ENCODE peak calls at places on chromosomes 11 and 22, in eight cellular contexts. I is T-helper 17 cell; M is fibroblast of villous mesenchyme; O is stimulated activated CD4-positive, alpha-beta T cell treated with anti-CD3 and anti-CD28 coated beads, Interleukin-12 subunit alpha, Interleukin-12 subunit beta, amount 100 ng/mL, for 4 hours; P is activated CD4-positive, alpha-beta T cell treated with anti-CD3 and anti-CD28 coated beads, Interleukin-2, amount 50 U/mL, for 24 hours; R is endothelial cell; G is NCI-H345; X is EH. T is an unnamed sample.

GRCh38 chr11:100878474-100878873 is 191.4 kb downstream of the ARHGAP42 start:
- DNase-seq in O (no peak), R (no peak), P (no peak), I (no peak), X (peak), G (no peak), M (peak), T (no peak)

GRCh38 chr22:44497218-44497903 is 672 bp downstream of the RTL6 start:
- DNase-seq in X (peak), G (no peak), I (no peak), O (no peak), P (no peak), M (peak), R (no peak), T (no peak)

GRCh38 chr11:112770487-112770886 is 190.7 kb upstream of the NCAM1 start:
- DNase-seq in M (no peak), X (no peak), R (no peak), O (no peak), I (no peak), P (no peak), G (no peak), T (no peak)

GRCh38 chr11:119486016-119486415 is 63.0 kb upstream of the THY1 start:
- DNase-seq in P (no peak), X (no peak), G (no peak), O (no peak), R (no peak), M (no peak), I (no peak), T (no peak)

GRCh38 chr22:37918580-37919274 is 12.6 kb downstream of the MICALL1 start:
- DNase-seq in P (no peak), I (no peak), G (no peak), R (peak), O (no peak), X (no peak), M (no peak), T (no peak)

GRCh38 chr22:20514658-20515406 is 7.4 kb downstream of the MED15 start:
- DNase-seq in I (no peak), X (peak), P (no peak), O (no peak), G (no peak), M (peak), R (no peak), T (no peak)

GRCh38 chr11:29029452-29029851 is 921.3 kb downstream of the METTL15 start:
- DNase-seq in P (no peak), M (peak), X (no peak), I (no peak), R (no peak), G (no peak), O (no peak), T (no peak)

GRCh38 chr11:8531312-8531711 is 62.7 kb downstream of the STK33 start:
- DNase-seq in O (no peak), I (no peak), G (peak), M (peak), X (peak), R (no peak), P (no peak), T (no peak)

GRCh38 chr22:46664301-46664855 is 44.2 kb downstream of the GRAMD4 start:
- DNase-seq in X (no peak), I (no peak), P (no peak), O (no peak), G (no peak), R (no peak), M (no peak), T (no peak)

GRCh38 chr11:95293116-95293515 is 62.1 kb upstream of the SESN3 start:
- DNase-seq in R (peak), M (no peak), O (no peak), I (no peak), P (no peak), G (no peak), X (no peak), T (no peak)

GRCh38 chr11:69099193-69099592 is 50.5 kb downstream of the TPCN2 start:
- DNase-seq in G (no peak), R (no peak), I (no peak), O (no peak), M (no peak), P (no peak), X (no peak), T (no peak)

GRCh38 chr22:32444068-32444467 is 20.2 kb downstream of the BPIFC start:
- DNase-seq in I (no peak), R (peak), G (no peak), M (peak), O (no peak), P (no peak), X (no peak), T (peak)

GRCh38 chr11:31812392-31813241 is 1.5 kb upstream of the PAX6 start:
- DNase-seq in P (no peak), R (peak), M (no peak), O (no peak), X (no peak), G (peak), I (no peak), T (no peak)

GRCh38 chr11:27207025-27207650 is 155.9 kb downstream of the CCDC34 start:
- DNase-seq in I (no peak), X (peak), R (no peak), M (no peak), P (no peak), O (no peak), G (no peak), T (no peak)

GRCh38 chr11:2368178-2368850 is 8.8 kb upstream of the CD81 start:
- DNase-seq in M (no peak), G (no peak), I (no peak), O (no peak), P (no peak), R (no peak), X (no peak), T (no peak)

GRCh38 chr11:17807034-17807433 is 72.5 kb downstream of the KCNC1 start:
- DNase-seq in X (peak), P (no peak), O (no peak), I (no peak), M (no peak), G (no peak), R (no peak), T (no peak)

GRCh38 chr11:36249271-36249670 is 40.0 kb downstream of the COMMD9 start:
- DNase-seq in O (no peak), R (no peak), G (no peak), P (no peak), M (peak), I (no peak), X (peak), T (no peak)

GRCh38 chr11:103961010-103961409 is 75.4 kb upstream of the DDI1 start:
- DNase-seq in R (no peak), M (peak), X (peak), O (no peak), I (no peak), P (no peak), G (no peak), T (no peak)

GRCh38 chr11:113286001-113286400 is 28.4 kb upstream of the TTC12 start:
- DNase-seq in G (no peak), O (no peak), P (no peak), R (no peak), X (no peak), M (no peak), I (no peak), T (no peak)

GRCh38 chr11:95502522-95502921 is 271.5 kb upstream of the SESN3 start:
- DNase-seq in X (no peak), R (no peak), G (no peak), I (no peak), P (no peak), O (no peak), M (no peak), T (no peak)

GRCh38 chr11:106990322-106990721 is 28.0 kb downstream of the GUCY1A2 start:
- DNase-seq in P (no peak), G (no peak), I (no peak), O (no peak), M (peak), R (no peak), X (no peak), T (no peak)

GRCh38 chr11:73384871-73385692 is 8.9 kb downstream of the RELT start:
- DNase-seq in R (no peak), X (no peak), P (no peak), M (peak), G (no peak), I (no peak), O (no peak), T (peak)

GRCh38 chr11:127074151-127074761 is 73.7 kb upstream of the KIRREL3 start:
- DNase-seq in G (peak), M (peak), X (peak), O (no peak), R (peak), I (no peak), P (no peak), T (peak)

GRCh38 chr22:45473626-45474237 is 29.0 kb upstream of the FBLN1 start:
- DNase-seq in O (no peak), P (no peak), X (no peak), G (no peak), M (peak), R (no peak), I (no peak), T (no peak)

GRCh38 chr11:69707156-69707555 is 3.3 kb upstream of the FGF19 start:
- DNase-seq in M (no peak), G (no peak), R (no peak), X (no peak), I (no peak), O (no peak), P (no peak), T (peak)

GRCh38 chr11:37124384-37124783 is 526.3 kb upstream of the RAG2 start:
- DNase-seq in I (no peak), X (no peak), P (no peak), R (no peak), G (no peak), M (no peak), O (no peak), T (no peak)

GRCh38 chr11:26827567-26828037 is 105.7 kb upstream of the SLC5A12 start:
- DNase-seq in I (no peak), O (no peak), G (no peak), R (no peak), P (no peak), M (peak), X (peak), T (no peak)

GRCh38 chr11:64209563-64209843 is 3.0 kb downstream of the FERMT3 start:
- DNase-seq in O (no peak), G (no peak), R (no peak), M (no peak), P (no peak), X (no peak), I (no peak), T (no peak)

GRCh38 chr11:35237860-35238715 is 99.1 kb downstream of the CD44 start:
- DNase-seq in G (peak), I (no peak), M (peak), R (peak), X (no peak), P (peak), O (no peak), T (peak)

GRCh38 chr11:131423715-131424114 is 53.3 kb downstream of the NTM start:
- DNase-seq in R (no peak), X (peak), G (no peak), I (no peak), O (no peak), P (no peak), M (peak), T (no peak)

GRCh38 chr22:46193898-46194310 is 43.6 kb downstream of the PPARA start:
- DNase-seq in X (no peak), O (no peak), R (no peak), I (no peak), M (no peak), G (no peak), P (no peak), T (no peak)

GRCh38 chr22:50503475-50504145 is 3.9 kb downstream of the LMF2 start:
- DNase-seq in R (no peak), I (no peak), P (no peak), X (no peak), G (no peak), M (no peak), O (no peak), T (no peak)

GRCh38 chr11:65430406-65431217 is 8.0 kb downstream of the NEAT1 start:
- DNase-seq in M (peak), P (no peak), G (no peak), R (no peak), O (no peak), I (no peak), X (peak), T (peak)

T was measured in RPMI8226.